ENCODE peak calls at places on chromosomes 12 and 14, in four cellular contexts. X, Q, R and D are unnamed samples.

GRCh38 chr12:94779520-94779919 is 129.2 kb upstream of the TMCC3 start:
- DNase-seq in X (no peak), Q (no peak), R (no peak), D (no peak)

GRCh38 chr14:103542545-103543088 is 13.6 kb downstream of the TRMT61A start:
- DNase-seq in X (peak; percentile 50), Q (no peak), R (no peak), D (no peak)

GRCh38 chr14:85531594-85532391 is 1.8 kb downstream of the FLRT2 start:
- DNase-seq in X (peak; percentile 52), Q (peak; percentile 83), R (peak; percentile 52), D (peak; percentile 75)

GRCh38 chr14:89861630-89862029 is 92.9 kb downstream of the EFCAB11 start:
- DNase-seq in X (no peak), Q (no peak), R (no peak), D (no peak)

GRCh38 chr12:120361506-120362208 is 7.3 kb downstream of the MSI1 start:
- DNase-seq in X (peak; percentile 56), Q (no peak), R (no peak), D (no peak)

GRCh38 chr14:93957333-93957710 is 19.0 kb downstream of the ASB2 start:
- DNase-seq in X (no peak), Q (no peak), R (no peak), D (no peak)

GRCh38 chr12:26767865-26768264 is 65.1 kb downstream of the ITPR2 start:
- DNase-seq in X (no peak), Q (no peak), R (no peak), D (no peak)

GRCh38 chr14:73943083-73943482 is 6.8 kb downstream of the FAM161B start:
- DNase-seq in X (no peak), Q (no peak), R (peak; percentile 30), D (no peak)

GRCh38 chr12:123990512-123990911 is 17.5 kb downstream of the ZNF664 start:
- DNase-seq in X (peak; percentile 31), Q (no peak), R (no peak), D (no peak)

GRCh38 chr12:112180422-112180821 is 55.1 kb downstream of the TRAFD1 start:
- DNase-seq in X (no peak), Q (peak; percentile 9), R (no peak), D (no peak)

GRCh38 chr14:47044841-47045240 is 393.3 kb upstream of the RPL10L start:
- DNase-seq in X (no peak), Q (no peak), R (no peak), D (no peak)

GRCh38 chr12:85781751-85782150 is 54.5 kb downstream of the RASSF9 start:
- DNase-seq in X (no peak), Q (no peak), R (no peak), D (no peak)

GRCh38 chr14:77303417-77304156 is 17.1 kb downstream of the POMT2 start:
- DNase-seq in X (no peak), Q (no peak), R (peak; percentile 58), D (no peak)

GRCh38 chr12:71686658-71687025 is 760 bp downstream of the TMEM19 start:
- DNase-seq in X (no peak), Q (no peak), R (no peak), D (no peak)

DNA sequence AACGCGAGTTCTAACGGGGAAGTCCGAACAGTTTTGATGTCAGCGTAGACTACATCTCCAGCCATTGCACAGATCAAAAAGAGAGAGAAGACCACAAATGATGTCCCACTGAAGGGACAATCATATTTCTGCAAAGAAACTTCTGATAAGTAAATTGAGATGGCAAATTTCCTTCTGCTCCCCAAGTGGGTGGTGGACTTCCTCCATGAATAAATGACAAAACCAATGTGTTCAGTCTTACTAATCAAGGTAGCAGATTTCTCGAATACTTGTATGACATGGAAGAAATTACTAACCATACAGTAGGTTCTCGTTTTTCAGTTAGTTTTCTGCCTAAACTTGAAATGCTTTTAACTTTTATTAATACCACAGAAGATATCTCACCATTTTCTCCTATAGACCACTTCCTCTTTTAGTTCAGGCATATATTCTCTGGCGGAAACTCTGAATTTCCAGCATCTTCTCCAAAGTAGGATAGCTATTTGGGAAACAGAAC is at the start of gene CLECL1:
- DNase-seq in X (no peak), Q (no peak), R (no peak), D (no peak)
- H3K4me3 ChIP-seq in X (no peak within 1 kb of the TSS), Q (no peak within 1 kb of the TSS), R (no peak within 1 kb of the TSS), D (no peak within 1 kb of the TSS)

GRCh38 chr12:38384816-38385491 is 68.4 kb downstream of the ALG10B start:
- DNase-seq in X (no peak), Q (no peak), R (no peak), D (no peak)
- TF ChIP-seq CTCF in X (no peak), Q (no peak), R (no peak), D (no peak)

DNA sequence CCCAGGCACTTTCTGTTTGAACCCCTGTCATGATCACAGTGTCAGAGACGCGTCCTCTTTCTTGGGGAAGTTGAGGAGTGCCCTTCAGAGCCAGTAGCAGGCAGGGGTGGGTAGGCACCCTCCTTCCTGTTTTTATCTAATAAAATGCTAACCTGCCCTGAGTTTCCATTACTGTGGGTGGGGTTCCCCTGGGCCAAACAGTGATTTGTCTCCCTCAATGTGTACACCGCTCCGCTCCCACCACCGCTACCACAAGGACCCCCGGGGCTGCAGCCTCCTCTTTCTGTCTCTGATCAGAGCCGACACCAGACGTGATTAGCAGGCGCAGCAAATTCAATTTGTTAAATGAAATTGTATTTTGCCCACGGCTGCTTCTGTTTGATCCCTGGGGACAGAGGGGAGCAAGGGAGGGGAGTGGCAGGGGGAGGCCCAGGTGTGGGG is 5.1 kb downstream of the SHMT2 start:
- DNase-seq in X (no peak), Q (no peak), R (no peak), D (no peak)
- H3K36me3 ChIP-seq in X (no peaks in the 10 kb centered on the region), Q (peaks cover 36% of the 10 kb centered on the region), R (no peaks in the 10 kb centered on the region), D (peaks cover 40% of the 10 kb centered on the region)

GRCh38 chr14:35286707-35287106 is 5.5 kb upstream of the PSMA6 start:
- DNase-seq in X (no peak), Q (no peak), R (no peak), D (no peak)
- H3K4me3 ChIP-seq in X (no peak overlapping the region), Q (no peak overlapping the region), R (no peak overlapping the region), D (no peak overlapping the region)

GRCh38 chr12:18224745-18225144 is 36.6 kb upstream of the PIK3C2G start:
- DNase-seq in X (no peak), Q (no peak), R (no peak), D (no peak)
- TF ChIP-seq CTCF in X (no peak), Q (peak; percentile 21), R (peak; percentile 45), D (peak; percentile 34)

GRCh38 chr14:90983560-90983959 is 76.9 kb downstream of the RPS6KA5 start:
- DNase-seq in X (no peak), Q (no peak), R (no peak), D (no peak)

GRCh38 chr14:90987140-90987539 is 73.3 kb downstream of the RPS6KA5 start:
- DNase-seq in X (no peak), Q (no peak), R (no peak), D (no peak)

GRCh38 chr14:90986510-90986909 is 73.9 kb downstream of the RPS6KA5 start:
- DNase-seq in X (no peak), Q (no peak), R (no peak), D (no peak)

GRCh38 chr14:90981658-90982057 is 78.8 kb downstream of the RPS6KA5 start:
- DNase-seq in X (no peak), Q (no peak), R (no peak), D (no peak)

GRCh38 chr14:90985601-90986242 is 74.7 kb downstream of the RPS6KA5 start:
- DNase-seq in X (no peak), Q (no peak), R (no peak), D (no peak)
- H3K36me3 ChIP-seq in X (no peaks in the 10 kb centered on the region), Q (no peaks in the 10 kb centered on the region), R (no peaks in the 10 kb centered on the region), D (no peaks in the 10 kb centered on the region)